ENCODE peak calls at places on chromosomes 12 and 14, in six cellular contexts. K is GM12878, X is suprapubic skin, B is endothelial cell of umbilical vein, R is HepG2, O is HCT116. Q is an unnamed sample.

GRCh38 chr14:70576891-70577290 is 23.6 kb downstream of the MED6 start:
- DNase-seq in K (no peak), B (no peak), X (no peak), O (no peak), R (no peak), Q (no peak)

GRCh38 chr12:106082216-106083175 is 56.3 kb downstream of the NUAK1 start:
- DNase-seq in O (no peak), R (no peak), B (no peak), X (no peak), K (no peak), Q (no peak)

GRCh38 chr14:49946320-49947141 is 53.6 kb downstream of the ARF6 start:
- DNase-seq in X (no peak), B (peak), K (no peak), O (no peak), R (peak), Q (no peak)

GRCh38 chr12:69688496-69689427 is 10.3 kb downstream of the BEST3 start:
- DNase-seq in O (peak), K (no peak), R (peak), B (peak), X (peak), Q (no peak)

GRCh38 chr14:95889236-95889979 is 12.8 kb downstream of the TUNAR start:
- DNase-seq in K (peak), R (no peak), B (no peak), X (no peak), O (no peak), Q (no peak)

GRCh38 chr12:109728921-109729836 is 15.6 kb downstream of the FAM222A start:
- DNase-seq in X (peak), K (no peak), R (no peak), B (no peak), O (no peak), Q (no peak)

GRCh38 chr14:68574461-68574860 is 218.4 kb downstream of the ZFP36L1 start:
- DNase-seq in K (no peak), O (no peak), X (no peak), B (no peak), R (no peak), Q (no peak)

GRCh38 chr14:30547388-30548048 is 11.4 kb upstream of the G2E3 start:
- DNase-seq in B (no peak), R (no peak), O (no peak), K (no peak), X (no peak), Q (no peak)

GRCh38 chr12:46831335-46832083 is 5.7 kb upstream of the SLC38A4 start:
- DNase-seq in O (no peak), X (peak), B (no peak), K (no peak), R (no peak), Q (no peak)

GRCh38 chr14:103520657-103521437 is 1.8 kb downstream of the CKB start:
- DNase-seq in K (no peak), R (no peak), X (peak), B (peak), O (peak), Q (peak)
- TF ChIP-seq POLR2AphosphoS5 in K (no peak), R (no peak), X (no peak), B (no peak), O (peak), Q (no peak)

GRCh38 chr14:21526672-21527319 is 650 bp upstream of the SALL2 start:
- DNase-seq in O (no peak), K (no peak), B (no peak), R (no peak), X (no peak), Q (no peak)
- TF ChIP-seq POLR2AphosphoS5 in O (no peak), K (no peak), B (no peak), R (no peak), X (no peak), Q (no peak)

GRCh38 chr12:18824287-18824686 is 86.4 kb downstream of the CAPZA3 start:
- DNase-seq in K (no peak), X (no peak), O (no peak), R (no peak), B (no peak), Q (no peak)
- TF ChIP-seq POLR2AphosphoS5 in K (no peak), X (no peak), O (no peak), R (no peak), B (no peak), Q (no peak)

DNA sequence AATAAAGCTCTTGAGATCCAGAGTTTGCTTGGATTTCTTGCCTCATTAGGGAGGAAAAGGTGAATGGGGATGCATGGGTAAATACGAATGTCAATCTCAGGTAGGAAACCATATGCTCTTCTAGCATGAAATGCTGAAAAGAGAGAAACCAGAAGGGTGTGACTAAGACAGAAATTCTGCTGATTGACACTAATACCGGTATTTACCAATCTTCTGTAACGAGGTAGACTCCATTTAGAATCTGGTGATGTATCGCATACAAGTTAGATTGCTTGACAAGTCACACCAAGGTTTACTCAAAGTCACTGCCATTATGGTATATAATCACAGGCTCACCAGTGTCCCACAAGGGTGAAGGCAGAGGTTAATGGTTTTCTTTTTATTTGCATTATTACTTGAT is 337.9 kb downstream of the NRXN3 start:
- DNase-seq in R (no peak), K (no peak), X (no peak), O (no peak), B (no peak), Q (no peak)
- TF ChIP-seq POLR2AphosphoS5 in R (no peak), K (no peak), X (no peak), O (no peak), B (no peak), Q (no peak)

GRCh38 chr14:61147898-61148549 is 133.1 kb downstream of the TMEM30B start:
- DNase-seq in R (peak), K (no peak), X (no peak), O (peak), B (peak), Q (no peak)
- TF ChIP-seq POLR2AphosphoS5 in R (no peak), K (no peak), X (no peak), O (no peak), B (peak), Q (no peak)

GRCh38 chr14:63393002-63393401 is 74.3 kb upstream of the GPHB5 start:
- DNase-seq in X (no peak), R (no peak), B (no peak), O (no peak), K (no peak), Q (no peak)
- TF ChIP-seq POLR2AphosphoS5 in X (no peak), R (no peak), B (no peak), O (no peak), K (no peak), Q (no peak)

GRCh38 chr12:51949342-51950030 is 2.0 kb upstream of the ACVR1B start:
- DNase-seq in R (no peak), X (no peak), B (no peak), K (no peak), O (no peak), Q (no peak)

GRCh38 chr12:51950682-51951198 is 759 bp upstream of the ACVR1B start:
- DNase-seq in K (no peak), X (no peak), R (no peak), O (no peak), B (no peak), Q (no peak)

GRCh38 chr12:51951843-51952722 is 584 bp downstream of the ACVR1B start:
- DNase-seq in O (no peak), K (no peak), R (no peak), X (peak), B (peak), Q (no peak)

GRCh38 chr12:51953011-51953568 is 1.6 kb downstream of the ACVR1B start:
- DNase-seq in X (no peak), B (peak), O (no peak), R (no peak), K (no peak), Q (no peak)

DNA sequence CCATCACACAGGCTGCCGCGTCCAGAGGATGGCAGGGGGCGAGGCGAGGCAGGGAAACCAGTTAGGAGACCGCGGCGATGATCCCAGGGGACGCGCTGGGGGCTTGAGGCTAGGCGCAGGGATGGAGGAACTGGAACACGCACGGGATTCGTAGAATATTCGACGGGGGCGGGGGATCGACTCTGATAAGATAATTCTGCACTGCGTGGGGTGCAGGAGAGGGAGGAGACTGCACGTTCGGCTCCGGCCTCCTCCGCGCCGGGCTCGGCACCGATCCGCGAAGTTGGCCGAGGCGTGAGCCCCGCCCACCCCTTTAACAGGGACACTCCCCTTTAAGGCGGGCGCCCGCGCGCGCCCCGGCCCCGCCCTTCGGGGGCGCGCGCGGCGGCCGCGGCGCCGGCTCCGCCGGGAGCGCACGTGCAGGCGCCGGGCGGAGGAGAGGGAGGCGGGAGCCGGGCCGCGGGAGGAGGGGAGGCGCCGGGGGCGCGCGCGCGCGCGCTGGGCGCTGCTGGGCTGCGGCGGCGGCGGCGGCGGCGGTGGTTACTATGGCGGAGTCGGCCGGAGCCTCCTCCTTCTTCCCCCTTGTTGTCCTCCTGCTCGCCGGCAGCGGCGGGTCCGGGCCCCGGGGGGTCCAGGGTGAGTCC is at the start of gene ACVR1B:
- DNase-seq in O (peak), K (peak), B (peak), R (peak), X (peak), Q (peak)
- TF ChIP-seq POLR2AphosphoS5 in O (peak), K (no peak), B (peak), R (no peak), X (no peak), Q (no peak)

GRCh38 chr12:13222076-13222475 is 25.6 kb downstream of the EMP1 start:
- DNase-seq in K (no peak), X (peak), O (no peak), R (no peak), B (no peak), Q (no peak)
- TF ChIP-seq POLR2AphosphoS5 in K (no peak), X (peak), O (peak), R (no peak), B (no peak), Q (no peak)